ENCODE peak calls at places on chromosomes 7 and 10, in six cellular contexts. C is non-pigmented ciliary epithelial cell, O is T-helper 2 cell, Z is endodermal cell, A is ecto neural progenitor cell, P is midbrain. H is an unnamed sample.

GRCh38 chr7:106064836-106065559 is 47.1 kb downstream of the SYPL1 start:
- DNase-seq in C (peak; percentile 47), O (no peak), Z (peak; percentile 79), A (no peak), P (peak; percentile 87), H (no peak)

GRCh38 chr10:129099486-129099885 is 367.6 kb upstream of the MGMT start:
- DNase-seq in C (no peak), O (no peak), Z (no peak), A (no peak), P (no peak), H (no peak)

GRCh38 chr7:127347567-127348246 is 44.8 kb downstream of the ZNF800 start:
- DNase-seq in C (no peak), O (peak; percentile 59), Z (peak; percentile 90), A (peak; percentile 83), P (peak; percentile 45), H (peak; percentile 43)

GRCh38 chr10:129678186-129678585 is 211.1 kb downstream of the MGMT start:
- DNase-seq in C (no peak), O (no peak), Z (no peak), A (no peak), P (no peak), H (no peak)

GRCh38 chr7:70417061-70417655 is 714.8 kb upstream of the GALNT17 start:
- DNase-seq in C (no peak), O (no peak), Z (peak; percentile 71), A (no peak), P (peak; percentile 59), H (no peak)

GRCh38 chr7:104137971-104138370 is 69.8 kb downstream of the ORC5 start:
- DNase-seq in C (peak; percentile 57), O (no peak), Z (peak; percentile 58), A (no peak), P (no peak), H (no peak)

GRCh38 chr10:62264702-62265436 is 3.8 kb downstream of the RTKN2 start:
- DNase-seq in C (peak; percentile 91), O (no peak), Z (peak; percentile 70), A (peak; percentile 45), P (peak; percentile 7), H (no peak)

GRCh38 chr10:103451091-103451801 is 924 bp downstream of the CALHM2 start:
- DNase-seq in C (no peak), O (peak; percentile 17), Z (no peak), A (peak; percentile 50), P (peak; percentile 1), H (peak; percentile 29)

GRCh38 chr10:99834410-99834809 is 52.0 kb downstream of the ABCC2 start:
- DNase-seq in C (peak; percentile 69), O (no peak), Z (no peak), A (no peak), P (no peak), H (no peak)

GRCh38 chr10:37495415-37495814 is 362.0 kb downstream of the ZNF248 start:
- DNase-seq in C (no peak), O (no peak), Z (no peak), A (no peak), P (no peak), H (no peak)

GRCh38 chr10:86603256-86603655 is 51.1 kb upstream of the OPN4 start:
- DNase-seq in C (no peak), O (no peak), Z (no peak), A (no peak), P (no peak), H (no peak)

GRCh38 chr7:55400191-55400590 is 35.1 kb downstream of the LANCL2 start:
- DNase-seq in C (no peak), O (no peak), Z (no peak), A (no peak), P (no peak), H (no peak)

GRCh38 chr10:124612611-124613498 is 131.3 kb downstream of the FAM53B start:
- DNase-seq in C (no peak), O (no peak), Z (peak; percentile 90), A (peak; percentile 73), P (no peak), H (peak; percentile 31)

GRCh38 chr7:143345428-143345900 is 17.0 kb downstream of the FAM131B start:
- DNase-seq in C (no peak), O (peak; percentile 52), Z (peak; percentile 94), A (peak; percentile 80), P (no peak), H (peak; percentile 36)

GRCh38 chr7:111096997-111097396 is 6.1 kb downstream of the LRRN3 start:
- DNase-seq in C (no peak), O (no peak), Z (peak; percentile 65), A (no peak), P (no peak), H (no peak)

GRCh38 chr10:14019983-14020668 is 310.6 kb downstream of the FRMD4A start:
- DNase-seq in C (no peak), O (no peak), Z (no peak), A (no peak), P (no peak), H (no peak)

GRCh38 chr7:24381919-24382505 is 98.0 kb downstream of the NPY start:
- DNase-seq in C (no peak), O (no peak), Z (no peak), A (no peak), P (no peak), H (no peak)

GRCh38 chr7:35754741-35755140 is 46.1 kb upstream of the SEPTIN7 start:
- DNase-seq in C (no peak), O (no peak), Z (no peak), A (no peak), P (no peak), H (no peak)

GRCh38 chr7:5629941-5630340 is 151.5 kb downstream of the RNF216 start:
- DNase-seq in C (no peak), O (no peak), Z (peak; percentile 67), A (no peak), P (no peak), H (peak; percentile 21)

GRCh38 chr10:115118346-115118745 is 25.2 kb downstream of the ATRNL1 start:
- DNase-seq in C (no peak), O (no peak), Z (no peak), A (no peak), P (no peak), H (no peak)

GRCh38 chr10:5283305-5284158 is 81.2 kb upstream of the UCN3 start:
- DNase-seq in C (no peak), O (peak; percentile 11), Z (peak; percentile 85), A (peak; percentile 66), P (no peak), H (no peak)

GRCh38 chr7:44283381-44284211 is 41.8 kb downstream of the CAMK2B start:
- DNase-seq in C (no peak), O (no peak), Z (peak; percentile 22), A (peak; percentile 42), P (no peak), H (no peak)